ENCODE peak calls at places on chromosomes 6 and 20, in five cellular contexts. R is NCI-H1930, A is brain microvascular endothelial cell, C is GM06990, G is coronary artery. K is an unnamed sample.
A peak's percentile ranks its signal among the peaks of the same experiment; 100 is the strongest.

GRCh38 chr6:142855877-142856606 is 88.9 kb downstream of the HIVEP2 start:
- DNase-seq in R (no peak), G (no peak), C (no peak), A (no peak), K (no peak)

GRCh38 chr6:44127186-44128019 is at the start of the genes MRPL14 and TMEM63B:
- DNase-seq in A (peak; percentile 67), C (peak; percentile 90), R (peak; percentile 76), G (peak; percentile 89), K (peak; percentile 97)

GRCh38 chr6:150865406-150866146 is at the start of gene MTHFD1L:
- DNase-seq in R (peak; percentile 38), G (peak; percentile 96), C (peak; percentile 86), A (peak; percentile 82), K (peak; percentile 93)

GRCh38 chr20:20211274-20211987 is 156.5 kb upstream of the INSM1 start:
- DNase-seq in A (no peak), G (no peak), C (no peak), R (peak; percentile 78), K (peak; percentile 51)

GRCh38 chr6:149212202-149212601 is 105.3 kb upstream of the TAB2 start:
- DNase-seq in R (no peak), A (no peak), C (no peak), G (no peak), K (no peak)

GRCh38 chr20:62804021-62804631 is 509 bp upstream of the OGFR start:
- DNase-seq in R (no peak), A (no peak), C (no peak), G (no peak), K (no peak)

GRCh38 chr6:100378576-100378975 is 86.1 kb downstream of the SIM1 start:
- DNase-seq in A (no peak), G (no peak), C (no peak), R (no peak), K (no peak)

GRCh38 chr20:51095755-51096509 is 73.0 kb upstream of the KCNG1 start:
- DNase-seq in A (no peak), R (no peak), G (no peak), C (no peak), K (no peak)

GRCh38 chr6:137847748-137848147 is 19.3 kb upstream of the TNFAIP3 start:
- DNase-seq in A (no peak), C (no peak), R (no peak), G (no peak), K (no peak)

GRCh38 chr20:59063358-59064213 is 21.0 kb upstream of the PRELID3B start:
- DNase-seq in A (peak; percentile 48), G (no peak), R (peak; percentile 25), C (no peak), K (peak; percentile 57)

GRCh38 chr20:43292221-43292620 is 102.5 kb upstream of the PTPRT start:
- DNase-seq in R (no peak), A (no peak), G (no peak), C (no peak), K (no peak)

GRCh38 chr6:116572162-116572561 is 858 bp downstream of the RWDD1 start:
- DNase-seq in G (no peak), R (no peak), C (no peak), A (peak; percentile 29), K (peak; percentile 57)

GRCh38 chr6:50922579-50923525 is 104.2 kb downstream of the TFAP2B start:
- DNase-seq in A (no peak), C (no peak), G (no peak), R (no peak), K (no peak)

GRCh38 chr6:112912351-112913101 is 565.4 kb downstream of the RFPL4B start:
- DNase-seq in C (no peak), A (no peak), R (no peak), G (no peak), K (peak; percentile 4)

GRCh38 chr6:14742171-14742570 is 503.7 kb upstream of the JARID2 start:
- DNase-seq in A (no peak), G (no peak), R (no peak), C (no peak), K (no peak)

GRCh38 chr20:32527447-32528055 is 57.6 kb downstream of the NOL4L start:
- DNase-seq in C (no peak), R (no peak), A (no peak), G (no peak), K (no peak)

GRCh38 chr6:163346529-163346961 is 68.0 kb upstream of the QKI start:
- DNase-seq in G (no peak), A (no peak), C (no peak), R (no peak), K (no peak)

GRCh38 chr6:139250296-139251274 is 41.2 kb downstream of the TXLNB start:
- DNase-seq in A (peak; percentile 60), R (peak; percentile 23), C (no peak), G (no peak), K (peak; percentile 72)

GRCh38 chr6:102944475-102944874 is 1551.0 kb downstream of the GRIK2 start:
- DNase-seq in G (no peak), R (no peak), C (no peak), A (no peak), K (no peak)

GRCh38 chr20:36644032-36644712 is 1.8 kb downstream of the SLA2 start:
- DNase-seq in A (no peak), G (no peak), R (no peak), C (peak; percentile 21), K (no peak)

K was measured in hepatocyte.